ENCODE peak calls at places on chromosomes 12 and 14, in seven cellular contexts. T is neuronal stem cell, W is mesenchymal stem cell, R is H9, C is mesendoderm, F is H1, O is trophoblast cell. I is an unnamed sample.

GRCh38 chr12:68180792-68181744 is 21.5 kb upstream of the IFNG start:
- DNase-seq in W (no peak), T (no peak), O (no peak), R (no peak), F (no peak), C (no peak), I (no peak)

GRCh38 chr12:402127-402456 is 648 bp downstream of the CCDC77 start:
- DNase-seq in F (no peak), O (peak), C (peak), R (no peak), T (peak), W (peak), I (peak)

GRCh38 chr14:65840786-65841185 is 428.3 kb downstream of the FUT8 start:
- DNase-seq in W (no peak), C (no peak), R (no peak), F (no peak), O (no peak), T (no peak), I (peak)

GRCh38 chr14:41389355-41389754 is 217.3 kb upstream of the LRFN5 start:
- DNase-seq in F (no peak), C (no peak), T (no peak), O (no peak), R (no peak), W (no peak), I (no peak)

GRCh38 chr12:95718772-95719171 is 71.8 kb downstream of the NTN4 start:
- DNase-seq in C (no peak), R (no peak), W (no peak), F (no peak), T (no peak), O (no peak), I (no peak)

GRCh38 chr12:31612819-31613218 is 21.9 kb upstream of the DENND5B start:
- DNase-seq in T (no peak), R (peak), F (no peak), C (no peak), O (no peak), W (no peak), I (no peak)

GRCh38 chr14:72653026-72653425 is 240.9 kb downstream of the DPF3 start:
- DNase-seq in R (no peak), F (no peak), C (no peak), O (no peak), W (no peak), T (no peak), I (peak)

GRCh38 chr14:72755766-72756165 is 138.1 kb downstream of the DPF3 start:
- DNase-seq in F (no peak), W (no peak), O (no peak), T (no peak), R (no peak), C (no peak), I (peak)

GRCh38 chr14:105455086-105455640 is 19.5 kb upstream of the CRIP2 start:
- DNase-seq in T (no peak), R (no peak), W (no peak), C (no peak), O (no peak), F (no peak), I (no peak)

GRCh38 chr12:52232233-52232915 is 669 bp upstream of the KRT7 start:
- DNase-seq in W (no peak), R (no peak), O (peak), T (no peak), C (peak), F (no peak), I (no peak)

GRCh38 chr14:56118611-56119181 is 485 bp downstream of the PELI2 start:
- DNase-seq in O (no peak), W (no peak), C (no peak), R (no peak), F (no peak), T (no peak), I (no peak)

GRCh38 chr12:53235742-53236442 is 3.9 kb upstream of the RARG start:
- DNase-seq in C (peak), F (no peak), W (no peak), T (no peak), O (no peak), R (peak), I (no peak)

GRCh38 chr12:51118706-51119105 is 35.3 kb upstream of the CSRNP2 start:
- DNase-seq in F (no peak), R (no peak), T (no peak), O (peak), W (no peak), C (peak), I (peak)
- H3K23ac ChIP-seq in F (no peak), R (no peak), T (no peak), O (no peak), W (no peak), C (no peak), I (no peak)

GRCh38 chr14:63205281-63205575 is 985 bp downstream of the RHOJ start:
- DNase-seq in W (no peak), F (no peak), T (no peak), O (no peak), C (no peak), R (no peak), I (no peak)

GRCh38 chr14:63203618-63204406 is 431 bp upstream of the RHOJ start:
- DNase-seq in F (peak), W (peak), C (peak), R (peak), O (no peak), T (peak), I (peak)

GRCh38 chr14:63204407-63205280 is at the start of gene RHOJ:
- DNase-seq in C (peak), T (peak), W (no peak), R (peak), O (no peak), F (no peak), I (peak)

GRCh38 chr14:63203015-63203414 is 1.2 kb upstream of the RHOJ start:
- DNase-seq in C (no peak), O (no peak), T (no peak), R (no peak), F (no peak), W (no peak), I (no peak)

GRCh38 chr14:63205850-63206249 is 1.6 kb downstream of the RHOJ start:
- DNase-seq in F (no peak), T (no peak), W (no peak), R (no peak), O (no peak), C (no peak), I (peak)
- H3K23ac ChIP-seq in F (no peak), T (no peak), W (no peak), R (no peak), O (no peak), C (no peak), I (peak)

DNA sequence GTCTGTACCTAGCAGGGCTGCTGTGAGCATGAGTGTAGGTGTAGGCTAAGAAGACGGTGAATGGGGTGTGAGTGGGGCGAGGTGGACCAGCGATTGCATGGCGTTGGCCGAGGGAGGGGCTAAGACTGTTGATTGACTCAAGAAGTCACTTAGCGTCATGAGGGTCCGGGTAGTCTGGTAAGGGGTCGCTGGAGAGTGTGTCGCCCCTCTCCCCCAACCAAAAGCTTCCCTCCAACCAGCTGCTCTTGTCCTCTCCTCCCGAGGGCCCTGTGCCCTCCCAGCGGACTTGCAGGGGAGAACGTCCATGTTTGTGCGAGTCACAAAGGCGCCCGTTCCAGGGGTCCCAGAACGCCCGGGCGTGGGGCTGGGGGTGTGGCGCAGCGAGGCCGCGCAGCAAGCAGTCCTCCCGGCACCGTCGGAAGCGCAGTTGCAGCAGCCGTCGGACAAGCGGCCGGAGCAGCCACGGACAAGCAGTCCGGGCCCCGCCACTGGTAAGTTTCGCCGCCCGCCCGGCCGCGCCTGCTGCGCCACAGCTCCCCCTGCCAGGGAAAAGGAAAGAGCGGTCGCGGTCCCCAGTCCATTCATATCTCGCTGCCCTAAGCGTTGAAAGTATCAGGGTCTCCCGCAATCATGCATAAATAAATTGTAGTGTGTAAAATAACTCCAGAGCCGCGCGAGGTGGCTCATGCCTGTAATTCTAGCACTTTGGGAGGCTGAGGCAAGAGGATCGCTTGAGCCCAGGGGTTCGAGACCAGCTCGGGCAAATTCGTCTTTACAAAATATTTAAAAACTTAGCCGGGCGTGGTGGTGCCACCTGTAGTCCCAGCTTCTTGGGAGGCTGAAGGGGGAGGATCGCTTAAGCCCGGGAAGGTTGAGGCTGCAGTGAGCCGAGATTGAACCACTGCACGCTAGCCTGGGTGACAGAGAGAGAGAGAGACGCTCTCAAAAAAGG is at the start of gene CCDC63:
- DNase-seq in T (peak), R (peak), F (peak), W (peak), O (peak), C (peak), I (no peak)
- H3K23ac ChIP-seq in T (peak), R (no peak), F (no peak), W (peak), O (no peak), C (no peak), I (no peak)

DNA sequence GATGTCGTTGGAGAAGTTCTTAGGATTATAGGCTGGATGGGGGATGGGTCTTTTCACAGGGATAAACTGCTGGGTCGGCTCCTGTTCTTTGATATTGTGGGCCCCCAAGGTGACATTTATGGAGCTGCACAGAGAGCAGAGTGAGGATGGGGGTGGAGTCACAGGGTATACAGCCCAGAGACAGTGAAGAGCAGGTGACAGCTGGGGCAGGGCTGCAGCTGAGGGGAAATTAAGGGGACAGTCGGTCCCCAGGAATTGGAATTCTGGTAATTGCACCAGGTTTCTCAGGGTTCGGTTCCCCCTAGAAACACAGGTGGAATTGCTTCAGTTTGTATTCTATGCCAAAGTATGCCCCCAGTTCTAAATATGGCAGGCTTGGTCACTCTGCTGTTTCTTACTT is 1.7 kb downstream of the GZMB start:
- DNase-seq in T (no peak), C (no peak), F (no peak), R (no peak), O (no peak), W (no peak), I (no peak)
- H3K23ac ChIP-seq in T (no peak), C (no peak), F (no peak), R (no peak), O (no peak), W (no peak), I (no peak)

GRCh38 chr14:33682746-33683145 is 268.1 kb downstream of the EGLN3 start:
- DNase-seq in O (no peak), W (no peak), F (no peak), C (peak), R (no peak), T (no peak), I (peak)
- H3K23ac ChIP-seq in O (no peak), W (no peak), F (no peak), C (no peak), R (no peak), T (no peak), I (no peak)

GRCh38 chr12:69342407-69342806 is 5.8 kb upstream of the LYZ start:
- DNase-seq in W (no peak), F (no peak), O (no peak), R (no peak), T (no peak), C (no peak), I (no peak)
- H3K23ac ChIP-seq in W (no peak), F (no peak), O (no peak), R (no peak), T (no peak), C (no peak), I (no peak)

GRCh38 chr12:51209259-51209658 is 8.6 kb downstream of the POU6F1 start:
- DNase-seq in T (no peak), C (no peak), W (no peak), F (no peak), O (no peak), R (no peak), I (no peak)
- H3K23ac ChIP-seq in T (no peak), C (no peak), W (no peak), F (no peak), O (no peak), R (no peak), I (no peak)

GRCh38 chr12:41185946-41186345 is 2.2 kb upstream of the PDZRN4 start:
- DNase-seq in T (no peak), W (no peak), C (no peak), O (peak), R (no peak), F (no peak), I (no peak)

GRCh38 chr12:41189395-41190251 is 1.5 kb downstream of the PDZRN4 start:
- DNase-seq in O (no peak), R (peak), W (peak), F (no peak), C (peak), T (peak), I (no peak)

GRCh38 chr12:41190360-41190759 is 2.2 kb downstream of the PDZRN4 start:
- DNase-seq in R (peak), O (peak), C (peak), W (peak), F (no peak), T (no peak), I (no peak)

GRCh38 chr12:41188058-41188840 is at the start of gene PDZRN4:
- DNase-seq in O (no peak), W (peak), F (no peak), T (peak), R (peak), C (peak), I (no peak)

DNA sequence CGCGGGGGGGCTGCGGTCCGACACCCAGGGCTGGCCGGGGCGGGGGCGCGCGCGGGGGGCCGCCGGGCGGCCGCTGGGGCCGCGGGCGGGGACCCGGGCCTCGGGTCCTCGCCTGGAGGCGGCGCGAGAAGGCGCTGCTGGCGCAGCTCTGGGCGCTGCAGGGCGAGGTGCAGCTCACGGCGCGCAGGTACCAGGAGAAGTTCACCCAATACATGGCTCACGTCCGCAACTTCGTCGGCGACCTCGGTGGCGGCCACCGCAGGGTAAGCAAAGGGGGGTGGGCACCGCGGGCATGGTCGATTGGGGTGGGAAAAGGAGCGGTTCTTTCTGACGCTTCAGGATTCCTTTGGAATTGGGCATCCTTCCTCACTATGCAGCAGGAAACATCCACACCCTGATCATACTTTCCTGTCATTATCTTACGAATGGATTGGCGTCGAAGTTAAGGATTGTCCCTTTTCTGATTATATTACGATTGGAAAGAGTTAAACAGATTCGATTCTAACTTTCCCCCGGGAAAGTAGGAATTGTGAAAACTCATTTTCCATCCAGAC is 798 bp downstream of the PDZRN4 start:
- DNase-seq in O (no peak), C (no peak), F (no peak), W (no peak), R (peak), T (no peak), I (no peak)
- H3K23ac ChIP-seq in O (no peak), C (no peak), F (no peak), W (no peak), R (no peak), T (no peak), I (no peak)

I was measured in IMR-90.